ENCODE peak calls at places on chromosomes 12 and 14, in six cellular contexts. O, E, H, W, R and V are unnamed samples.

GRCh38 chr12:109857715-109858114 is 22.6 kb downstream of the GLTP start:
- DNase-seq in O (no peak), E (no peak), H (no peak), W (no peak), R (no peak), V (no peak)

GRCh38 chr14:96587823-96588385 is 85.7 kb downstream of the PAPOLA start:
- DNase-seq in O (no peak), E (no peak), H (no peak), W (no peak), R (no peak), V (no peak)

GRCh38 chr14:84969501-84969900 is 560.4 kb upstream of the FLRT2 start:
- DNase-seq in O (no peak), E (no peak), H (no peak), W (peak; percentile 82), R (no peak), V (no peak)

GRCh38 chr14:96722751-96723150 is 74.4 kb upstream of the VRK1 start:
- DNase-seq in O (no peak), E (no peak), H (no peak), W (no peak), R (no peak), V (no peak)

GRCh38 chr12:22034709-22035506 is 11.1 kb upstream of the CMAS start:
- DNase-seq in O (no peak), E (no peak), H (peak; percentile 50), W (no peak), R (no peak), V (no peak)

GRCh38 chr12:65948320-65949008 is 124.2 kb downstream of the HMGA2 start:
- DNase-seq in O (peak; percentile 33), E (peak; percentile 58), H (peak; percentile 98), W (peak; percentile 96), R (no peak), V (no peak)

GRCh38 chr14:26128931-26129674 is 468.7 kb downstream of the NOVA1 start:
- DNase-seq in O (no peak), E (no peak), H (peak; percentile 7), W (no peak), R (no peak), V (no peak)

GRCh38 chr14:56630707-56631106 is 51.1 kb downstream of the TMEM260 start:
- DNase-seq in O (no peak), E (no peak), H (peak; percentile 60), W (no peak), R (no peak), V (no peak)

GRCh38 chr12:80460972-80461371 is 16.9 kb downstream of the PTPRQ start:
- DNase-seq in O (no peak), E (no peak), H (no peak), W (no peak), R (no peak), V (no peak)

GRCh38 chr12:9910716-9911421 is 21.3 kb downstream of the CLEC2A start:
- DNase-seq in O (peak; percentile 88), E (no peak), H (no peak), W (peak; percentile 10), R (no peak), V (no peak)

GRCh38 chr12:82650627-82651337 is 35.9 kb upstream of the TMTC2 start:
- DNase-seq in O (no peak), E (no peak), H (peak; percentile 50), W (peak; percentile 97), R (peak; percentile 11), V (no peak)

GRCh38 chr14:22221508-22221907 is 367.5 kb downstream of the DAD1 start:
- DNase-seq in O (peak; percentile 4), E (no peak), H (peak; percentile 23), W (peak; percentile 52), R (peak; percentile 3), V (no peak)
- TF ChIP-seq CTCF in O (peak; percentile 42), E (no peak), H (peak; percentile 31), W (peak; percentile 45), R (no peak), V (peak; percentile 24)

DNA sequence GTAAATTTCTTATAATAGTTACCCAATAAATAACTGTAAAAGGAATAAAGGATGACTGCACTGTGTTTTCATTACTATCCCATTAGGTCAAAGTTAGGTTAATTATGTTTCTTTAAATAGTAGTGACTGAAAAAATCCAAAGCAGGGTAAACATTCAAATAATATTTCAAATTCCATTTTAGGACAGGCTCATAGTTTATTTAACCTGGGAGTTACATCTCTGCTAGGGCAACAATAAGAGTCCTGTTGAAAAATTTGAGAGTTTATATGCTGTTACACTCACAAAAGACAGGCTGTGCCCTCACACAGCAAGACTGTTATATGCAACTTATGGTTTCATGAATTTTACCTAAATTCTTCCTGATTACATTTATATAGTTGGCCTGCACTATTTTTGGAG is 8.0 kb downstream of the ERP27 start:
- DNase-seq in O (no peak), E (no peak), H (peak; percentile 29), W (no peak), R (no peak), V (no peak)
- TF ChIP-seq CTCF in O (no peak), E (no peak), H (no peak), W (no peak), R (no peak), V (no peak)

GRCh38 chr12:130044991-130045621 is 117.2 kb upstream of the FZD10 start:
- DNase-seq in O (peak; percentile 69), E (no peak), H (no peak), W (no peak), R (no peak), V (no peak)

GRCh38 chr12:130051900-130052299 is 110.4 kb upstream of the FZD10 start:
- DNase-seq in O (no peak), E (no peak), H (no peak), W (no peak), R (no peak), V (no peak)

GRCh38 chr12:130053641-130054040 is 108.6 kb upstream of the FZD10 start:
- DNase-seq in O (peak; percentile 70), E (no peak), H (no peak), W (no peak), R (no peak), V (no peak)

GRCh38 chr12:130054803-130055202 is 107.5 kb upstream of the FZD10 start:
- DNase-seq in O (no peak), E (no peak), H (no peak), W (no peak), R (no peak), V (no peak)

GRCh38 chr12:130049666-130050065 is 112.6 kb upstream of the FZD10 start:
- DNase-seq in O (peak; percentile 43), E (no peak), H (no peak), W (peak; percentile 15), R (peak; percentile 14), V (no peak)
- TF ChIP-seq CTCF in O (peak; percentile 45), E (no peak), H (no peak), W (peak; percentile 34), R (peak; percentile 33), V (no peak)

GRCh38 chr12:6312529-6313325 is 2.2 kb downstream of the PLEKHG6 start:
- DNase-seq in O (peak; percentile 67), E (peak; percentile 56), H (no peak), W (peak; percentile 88), R (no peak), V (no peak)

GRCh38 chr12:6311822-6312528 is 1.5 kb downstream of the PLEKHG6 start:
- DNase-seq in O (no peak), E (no peak), H (no peak), W (no peak), R (no peak), V (no peak)

GRCh38 chr12:6314776-6315175 is 4.3 kb downstream of the PLEKHG6 start:
- DNase-seq in O (no peak), E (no peak), H (no peak), W (no peak), R (no peak), V (no peak)

GRCh38 chr12:6315184-6315583 is 4.7 kb downstream of the PLEKHG6 start:
- DNase-seq in O (no peak), E (no peak), H (no peak), W (no peak), R (no peak), V (no peak)

GRCh38 chr12:6313326-6313940 is 3.0 kb downstream of the PLEKHG6 start:
- DNase-seq in O (no peak), E (no peak), H (no peak), W (peak; percentile 60), R (no peak), V (no peak)
- TF ChIP-seq CTCF in O (no peak), E (no peak), H (no peak), W (peak; percentile 53), R (no peak), V (no peak)

DNA sequence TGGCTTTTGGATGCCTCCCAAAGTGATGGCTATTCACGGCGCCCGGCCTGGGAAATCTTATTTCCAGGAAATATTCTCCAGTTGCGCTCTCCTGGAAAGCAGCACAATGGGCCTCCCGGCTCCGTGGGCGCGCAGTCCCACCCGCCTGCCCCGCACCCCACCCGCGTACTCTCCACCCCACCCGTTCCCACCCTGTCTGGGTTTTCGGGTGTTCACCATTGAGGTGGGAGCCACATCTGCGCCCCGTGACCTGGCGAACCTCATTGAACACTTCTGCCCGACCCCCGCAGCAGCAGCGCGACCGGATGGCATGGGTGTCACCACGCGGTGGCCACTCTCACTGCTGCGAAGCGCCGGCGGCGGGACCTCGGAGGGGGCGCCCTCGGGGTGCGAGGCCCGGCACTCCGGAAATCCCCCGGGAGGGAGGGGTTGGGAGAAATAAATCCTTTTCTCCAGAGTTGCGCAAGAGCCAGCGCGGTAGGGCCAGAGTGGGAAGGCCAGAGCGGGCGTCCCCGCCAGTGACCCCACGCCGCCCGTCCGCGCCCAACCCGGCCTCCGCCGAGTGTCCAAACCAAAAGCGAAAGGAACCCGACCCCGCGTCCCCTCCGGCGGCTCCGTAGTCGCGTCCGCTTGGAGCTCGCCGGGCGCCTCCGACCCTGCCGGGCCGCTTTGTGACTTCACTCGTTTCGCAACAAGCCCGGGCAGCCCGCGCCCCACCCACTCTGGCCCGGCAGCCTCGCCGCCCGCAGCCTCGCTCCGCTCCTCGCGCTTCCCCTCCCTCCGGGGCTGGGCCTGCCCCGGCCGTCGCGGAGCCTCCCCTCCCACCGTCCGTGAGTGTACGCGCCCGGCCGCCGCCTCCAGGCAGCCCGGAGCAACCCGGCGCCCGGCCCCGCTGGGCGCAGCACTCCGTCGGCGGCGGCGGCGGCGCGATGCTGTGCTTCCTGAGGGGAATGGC is at the start of gene DRAM1:
- DNase-seq in O (peak; percentile 86), E (peak; percentile 87), H (peak; percentile 88), W (peak; percentile 73), R (peak; percentile 84), V (peak; percentile 82)
- TF ChIP-seq CTCF in O (peak; percentile 25), E (no peak), H (no peak), W (peak; percentile 12), R (peak; percentile 37), V (peak; percentile 20)